ENCODE peak calls at places on chromosomes 11 and 22, in eight cellular contexts. Y is transverse colon, H is A549, N is stomach, D is H1, G is ovary, I is GM12878, K is suprapubic skin. U is an unnamed sample.

GRCh38 chr11:45213717-45214116 is 67.3 kb downstream of the PRDM11 start:
- DNase-seq in Y (no peak), H (no peak), N (no peak), D (no peak), G (no peak), I (no peak), K (no peak), U (no peak)

GRCh38 chr11:62573592-62574362 is at the start of gene EEF1G:
- DNase-seq in Y (peak; percentile 99), H (peak; percentile 99), N (peak; percentile 98), D (peak; percentile 96), G (peak; percentile 98), I (peak; percentile 99), K (peak; percentile 98), U (peak; percentile 98)

GRCh38 chr11:106925245-106925644 is 93.0 kb downstream of the GUCY1A2 start:
- DNase-seq in Y (no peak), H (no peak), N (no peak), D (no peak), G (no peak), I (no peak), K (no peak), U (no peak)

GRCh38 chr22:31585161-31585859 is 76.7 kb downstream of the PISD start:
- DNase-seq in Y (no peak), H (no peak), N (no peak), D (no peak), G (no peak), I (no peak), K (no peak), U (no peak)

GRCh38 chr11:30254307-30255298 is 23.8 kb downstream of the FSHB start:
- DNase-seq in Y (no peak), H (no peak), N (no peak), D (no peak), G (no peak), I (no peak), K (no peak), U (no peak)

GRCh38 chr11:116162541-116163230 is 610.1 kb downstream of the BUD13 start:
- DNase-seq in Y (no peak), H (no peak), N (no peak), D (peak; percentile 53), G (no peak), I (no peak), K (no peak), U (no peak)

GRCh38 chr22:49481651-49482399 is 345.8 kb downstream of the BRD1 start:
- DNase-seq in Y (no peak), H (no peak), N (no peak), D (no peak), G (no peak), I (no peak), K (no peak), U (no peak)

GRCh38 chr11:75563978-75564552 is 2.0 kb downstream of the SERPINH1 start:
- DNase-seq in Y (peak; percentile 44), H (no peak), N (peak; percentile 34), D (peak; percentile 82), G (peak; percentile 79), I (no peak), K (peak; percentile 83), U (no peak)

GRCh38 chr11:100908746-100909145 is 220.9 kb downstream of the PGR start:
- DNase-seq in Y (no peak), H (no peak), N (no peak), D (no peak), G (no peak), I (no peak), K (no peak), U (no peak)

GRCh38 chr11:501001-501682 is 5.9 kb downstream of the RNH1 start:
- DNase-seq in Y (no peak), H (no peak), N (no peak), D (no peak), G (no peak), I (no peak), K (no peak), U (no peak)

GRCh38 chr11:117823294-117823940 is 1.1 kb downstream of the FXYD2 start:
- DNase-seq in Y (peak; percentile 13), H (no peak), N (no peak), D (no peak), G (peak; percentile 32), I (no peak), K (peak; percentile 64), U (no peak)

GRCh38 chr11:5705688-5706087 is 16.1 kb downstream of the TRIM22 start:
- DNase-seq in Y (no peak), H (no peak), N (no peak), D (no peak), G (no peak), I (no peak), K (no peak), U (no peak)

GRCh38 chr22:39748877-39749276 is 144.7 kb downstream of the ENTHD1 start:
- DNase-seq in Y (no peak), H (no peak), N (no peak), D (no peak), G (no peak), I (no peak), K (no peak), U (no peak)

GRCh38 chr22:48300877-48301276 is 1526.8 kb downstream of the BRD1 start:
- DNase-seq in Y (no peak), H (no peak), N (no peak), D (no peak), G (no peak), I (no peak), K (no peak), U (no peak)

GRCh38 chr11:6609502-6610015 is 2.5 kb downstream of the TAF10 start:
- DNase-seq in Y (no peak), H (no peak), N (no peak), D (no peak), G (no peak), I (no peak), K (no peak), U (no peak)

GRCh38 chr22:31917227-31917921 is 27.0 kb upstream of the YWHAH start:
- DNase-seq in Y (peak; percentile 32), H (no peak), N (no peak), D (no peak), G (no peak), I (peak; percentile 24), K (no peak), U (no peak)

GRCh38 chr22:24681236-24681635 is 78.2 kb downstream of the GGT1 start:
- DNase-seq in Y (no peak), H (no peak), N (no peak), D (no peak), G (no peak), I (no peak), K (no peak), U (no peak)

GRCh38 chr22:43213066-43213465 is 26.1 kb upstream of the TTLL12 start:
- DNase-seq in Y (no peak), H (no peak), N (no peak), D (peak; percentile 63), G (no peak), I (no peak), K (no peak), U (no peak)

GRCh38 chr11:78560066-78560597 is 14.5 kb downstream of the NARS2 start:
- DNase-seq in Y (no peak), H (no peak), N (no peak), D (no peak), G (no peak), I (peak; percentile 36), K (no peak), U (no peak)

GRCh38 chr11:72844356-72844755 is 30.1 kb downstream of the ATG16L2 start:
- DNase-seq in Y (no peak), H (no peak), N (no peak), D (no peak), G (no peak), I (no peak), K (no peak), U (no peak)

GRCh38 chr22:45553333-45554039 is 50.8 kb downstream of the FBLN1 start:
- DNase-seq in Y (peak; percentile 73), H (peak; percentile 83), N (peak; percentile 68), D (peak; percentile 95), G (peak; percentile 93), I (no peak), K (no peak), U (peak; percentile 67)

DNA sequence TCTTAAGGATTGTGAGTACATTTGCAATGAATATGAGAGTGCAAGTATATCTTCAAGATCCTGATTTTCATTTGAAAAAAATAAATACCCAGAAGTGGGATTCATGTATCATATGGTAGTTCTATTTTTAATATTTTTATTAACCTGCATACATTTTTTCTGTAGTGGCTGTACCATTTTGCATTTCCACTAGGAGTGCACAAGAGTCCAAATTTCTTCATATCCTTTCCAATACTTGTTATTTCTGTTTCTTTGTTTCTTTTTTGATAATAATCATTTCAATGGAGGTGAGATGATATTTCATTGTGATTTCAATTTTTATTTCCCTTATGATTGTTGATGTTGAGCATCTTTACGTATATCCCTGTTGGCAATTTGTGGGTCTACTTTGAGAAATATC is 759.8 kb upstream of the CNTN5 start:
- DNase-seq in Y (no peak), H (no peak), N (no peak), D (no peak), G (no peak), I (no peak), K (no peak), U (no peak)
- TF ChIP-seq EP300 in Y (no peak), H (no peak), N (no peak), D (no peak), G (no peak), I (no peak), K (no peak), U (no peak)

GRCh38 chr11:61359541-61359940 is 2.1 kb downstream of the CYB561A3 start:
- DNase-seq in Y (peak; percentile 49), H (no peak), N (no peak), D (no peak), G (no peak), I (no peak), K (no peak), U (no peak)
- TF ChIP-seq POLR2A in Y (peak; percentile 24), H (no peak), N (no peak), D (no peak), G (no peak), I (no peak), K (no peak), U (no peak)

GRCh38 chr22:35887296-35887875 is 141.2 kb downstream of the RBFOX2 start:
- DNase-seq in Y (no peak), H (no peak), N (no peak), D (no peak), G (no peak), I (no peak), K (no peak), U (no peak)

GRCh38 chr22:35888181-35888870 is 140.3 kb downstream of the RBFOX2 start:
- DNase-seq in Y (no peak), H (no peak), N (no peak), D (no peak), G (no peak), I (no peak), K (no peak), U (no peak)

GRCh38 chr22:35882226-35883027 is 146.2 kb downstream of the RBFOX2 start:
- DNase-seq in Y (no peak), H (no peak), N (no peak), D (no peak), G (no peak), I (no peak), K (no peak), U (no peak)

GRCh38 chr22:35889071-35889470 is 139.6 kb downstream of the RBFOX2 start:
- DNase-seq in Y (no peak), H (no peak), N (no peak), D (no peak), G (no peak), I (no peak), K (no peak), U (no peak)

GRCh38 chr22:35883028-35883620 is 145.5 kb downstream of the RBFOX2 start:
- DNase-seq in Y (no peak), H (no peak), N (no peak), D (no peak), G (no peak), I (no peak), K (no peak), U (no peak)
- TF ChIP-seq EP300 in Y (no peak), H (no peak), N (no peak), D (no peak), G (no peak), I (no peak), K (no peak), U (no peak)

GRCh38 chr22:46754110-46754799 is 8.2 kb upstream of the TBC1D22A start:
- DNase-seq in Y (peak; percentile 92), H (peak; percentile 90), N (peak; percentile 94), D (no peak), G (peak; percentile 74), I (no peak), K (peak; percentile 97), U (peak; percentile 82)
- TF ChIP-seq POLR2A in Y (peak; percentile 63), H (peak; percentile 51), N (no peak), D (no peak), G (no peak), I (no peak), K (no peak), U (no peak)